ENCODE peak calls at places on chromosome 20, in eight cellular contexts. X is ovary, G is Panc1, S is cardiac muscle cell, Y is tibial artery, C is transverse colon, D is GM23338, E is psoas muscle. U is an unnamed sample. For H3K27me3, the result is how much of the 10 kb centered on the place peaks cover.

GRCh38 chr20:57713505-57713903 is 3.7 kb upstream of the PMEPA1 start:
- DNase-seq in G (no peak), S (no peak), X (no peak), C (no peak), Y (peak), D (no peak), E (peak), U (no peak)

GRCh38 chr20:45419188-45420091 is 3.5 kb downstream of the PIGT start:
- DNase-seq in E (peak), S (peak), Y (peak), G (peak), C (peak), X (no peak), D (no peak), U (no peak)

GRCh38 chr20:61440548-61441055 is 188.5 kb downstream of the CDH4 start:
- DNase-seq in C (no peak), D (no peak), S (no peak), G (no peak), Y (peak), E (no peak), X (no peak), U (no peak)

GRCh38 chr20:21507275-21508229 is 6.3 kb downstream of the NKX2-2 start:
- DNase-seq in D (peak), S (no peak), Y (no peak), G (no peak), E (no peak), X (no peak), C (no peak), U (no peak)

GRCh38 chr20:25745100-25745499 is 48.4 kb upstream of the ZNF337 start:
- DNase-seq in Y (no peak), S (no peak), C (no peak), E (no peak), G (no peak), X (no peak), D (no peak), U (no peak)

GRCh38 chr20:40883097-40883496 is 145.5 kb upstream of the TOP1 start:
- DNase-seq in D (no peak), Y (no peak), X (no peak), G (no peak), E (no peak), C (no peak), S (no peak), U (no peak)

GRCh38 chr20:32278199-32278643 is 770 bp downstream of the KIF3B start:
- DNase-seq in G (no peak), Y (peak), D (no peak), C (no peak), X (no peak), E (no peak), S (peak), U (no peak)

GRCh38 chr20:2101057-2101934 is at the start of gene STK35:
- DNase-seq in S (no peak), X (peak), G (no peak), C (peak), E (peak), D (peak), Y (no peak), U (no peak)

GRCh38 chr20:32456869-32457421 is 98.8 kb downstream of the ASXL1 start:
- DNase-seq in D (peak), Y (no peak), C (no peak), G (no peak), X (peak), E (peak), S (peak), U (peak)

GRCh38 chr20:25033250-25033940 is 24.5 kb downstream of the ACSS1 start:
- DNase-seq in C (no peak), G (no peak), S (no peak), E (peak), Y (no peak), D (no peak), X (no peak), U (no peak)

GRCh38 chr20:53894707-53895384 is 175.5 kb downstream of the BCAS1 start:
- DNase-seq in D (no peak), E (no peak), S (no peak), Y (peak), C (no peak), G (no peak), X (no peak), U (no peak)

GRCh38 chr20:53895385-53895755 is 175.0 kb downstream of the BCAS1 start:
- DNase-seq in X (no peak), G (no peak), S (no peak), D (no peak), E (no peak), C (no peak), Y (no peak), U (no peak)

GRCh38 chr20:53896647-53897046 is 173.7 kb downstream of the BCAS1 start:
- DNase-seq in Y (no peak), E (no peak), C (no peak), D (no peak), X (no peak), G (no peak), S (no peak), U (no peak)

GRCh38 chr20:53897884-53898557 is 172.4 kb downstream of the BCAS1 start:
- DNase-seq in Y (peak), S (no peak), X (no peak), C (no peak), D (no peak), G (no peak), E (no peak), U (no peak)

GRCh38 chr20:53896041-53896440 is 174.4 kb downstream of the BCAS1 start:
- DNase-seq in X (no peak), E (no peak), C (no peak), G (no peak), S (no peak), Y (peak), D (no peak), U (no peak)
- H3K4me3 ChIP-seq in X (no peak), E (no peak), C (no peak), G (no peak), S (no peak), Y (no peak), D (no peak), U (no peak)

GRCh38 chr20:4233520-4233919 is 218.2 kb upstream of the RNF24 start:
- DNase-seq in Y (no peak), G (no peak), X (no peak), E (no peak), C (no peak), D (peak), S (no peak), U (no peak)
- TF ChIP-seq CTCF in Y (no peak), G (no peak), X (no peak), E (no peak), C (no peak), D (peak), S (peak), U (no peak)

DNA sequence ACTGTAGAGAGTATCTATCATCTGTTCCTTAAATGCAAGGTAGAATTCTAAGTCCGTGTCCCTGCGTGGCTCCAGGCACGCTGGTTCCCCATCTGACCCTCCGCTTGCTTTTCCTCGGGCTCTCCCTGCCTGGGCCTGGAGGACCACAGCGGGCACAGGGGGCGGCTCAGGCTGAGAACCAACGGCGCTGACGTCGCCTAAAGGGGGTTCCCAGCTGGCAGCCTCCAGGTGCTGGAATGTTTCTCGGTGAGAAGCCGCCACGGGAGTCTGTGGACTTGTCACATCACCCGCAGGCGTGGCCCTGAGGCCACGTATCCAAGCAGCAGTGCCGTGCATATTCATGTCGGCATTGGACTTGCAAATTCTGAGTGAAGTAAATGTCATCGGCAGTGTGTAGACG is 24.1 kb downstream of the NTSR1 start:
- DNase-seq in S (no peak), X (no peak), D (no peak), E (no peak), Y (no peak), G (no peak), C (peak), U (no peak)
- H3K27me3 ChIP-seq in S (under half), X (under half), D (under half), E (under half), Y (half or more), G (under half), C (under half), U (under half)

DNA sequence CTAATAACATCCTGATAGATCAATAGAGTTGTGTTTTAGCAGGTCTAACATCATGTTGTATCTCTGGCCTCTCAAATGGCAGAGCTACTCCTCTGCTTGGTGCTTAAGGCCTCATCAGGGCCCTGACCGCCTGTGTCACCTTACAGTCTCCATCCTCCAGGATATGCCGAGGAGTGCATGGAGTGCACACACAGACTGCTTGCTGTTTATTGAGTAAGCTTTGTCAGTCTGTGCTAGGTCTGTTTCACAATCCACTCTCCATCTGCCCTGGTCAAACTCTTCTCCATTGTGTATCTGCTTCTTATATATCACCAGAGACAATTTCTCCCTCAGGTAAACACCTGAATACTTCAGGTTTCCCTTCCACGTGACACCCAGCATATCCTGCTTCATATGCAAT is 136.1 kb downstream of the SLC24A3 start:
- DNase-seq in D (no peak), X (no peak), G (no peak), Y (no peak), S (no peak), E (no peak), C (no peak), U (no peak)
- H3K4me3 ChIP-seq in D (no peak), X (no peak), G (no peak), Y (no peak), S (no peak), E (no peak), C (no peak), U (no peak)

GRCh38 chr20:13259921-13260320 is 38.8 kb downstream of the ISM1 start:
- DNase-seq in E (no peak), Y (no peak), G (no peak), D (no peak), S (no peak), X (no peak), C (no peak), U (no peak)

GRCh38 chr20:13262701-13263335 is 41.7 kb downstream of the ISM1 start:
- DNase-seq in G (no peak), C (no peak), S (no peak), E (no peak), X (no peak), D (no peak), Y (no peak), U (no peak)

GRCh38 chr20:13260620-13261279 is 39.7 kb downstream of the ISM1 start:
- DNase-seq in Y (no peak), S (no peak), E (no peak), D (no peak), C (no peak), G (no peak), X (no peak), U (no peak)

GRCh38 chr20:13262302-13262650 is 41.2 kb downstream of the ISM1 start:
- DNase-seq in E (no peak), Y (no peak), X (no peak), G (no peak), C (no peak), D (no peak), S (no peak), U (no peak)

DNA sequence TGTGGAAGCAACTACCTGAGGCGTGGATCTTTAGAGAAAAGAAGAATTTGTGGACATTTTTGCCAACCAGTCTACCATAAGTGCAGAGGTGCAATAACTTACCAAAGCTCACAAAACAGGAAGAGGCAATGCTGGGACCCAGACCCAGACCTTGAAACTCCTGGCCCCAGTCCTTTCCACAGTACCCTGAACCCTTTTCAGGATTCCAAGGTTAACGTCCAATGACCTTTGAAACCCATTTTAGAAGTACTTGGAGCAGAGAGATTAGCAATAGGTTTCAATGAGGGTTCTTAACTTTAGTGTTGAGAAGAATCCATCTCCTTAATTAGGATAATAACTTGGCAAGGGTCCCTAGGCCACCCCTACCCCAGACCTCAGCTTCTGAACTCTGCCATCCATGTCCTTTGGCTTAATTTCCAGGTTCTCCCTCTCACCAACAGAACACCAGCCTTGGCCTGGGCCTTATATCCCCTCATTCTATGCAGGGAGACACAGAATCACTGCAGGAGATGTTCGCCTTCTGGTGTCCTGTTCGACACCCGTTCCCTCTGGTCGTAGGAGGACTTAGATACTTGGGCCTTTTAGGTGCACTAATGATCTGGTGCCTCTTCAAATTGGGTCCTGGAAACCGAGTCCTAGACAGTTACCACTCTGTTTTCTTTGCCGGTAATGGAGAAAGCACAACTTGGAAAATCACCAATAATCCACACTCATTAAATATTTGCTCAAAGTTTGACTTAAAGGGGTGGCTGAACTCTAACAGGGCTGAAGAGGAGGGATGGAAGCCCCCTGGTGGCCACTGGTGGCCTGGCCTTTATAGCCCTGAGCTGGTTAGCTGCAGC is 40.6 kb downstream of the ISM1 start:
- DNase-seq in D (peak), G (peak), X (no peak), E (peak), Y (no peak), S (peak), C (peak), U (no peak)
- TF ChIP-seq CTCF in D (peak), G (peak), X (no peak), E (peak), Y (peak), S (peak), C (peak), U (peak)

GRCh38 chr20:54389872-54390271 is 85.5 kb upstream of the DOK5 start:
- DNase-seq in E (no peak), C (no peak), Y (no peak), X (no peak), D (no peak), S (peak), G (no peak), U (no peak)
- H3K27me3 ChIP-seq in E (under half), C (under half), Y (under half), X (under half), D (under half), S (under half), G (under half), U (under half)

GRCh38 chr20:47318596-47319516 is 37.6 kb downstream of the ZMYND8 start:
- DNase-seq in G (no peak), S (peak), D (peak), Y (peak), C (peak), E (peak), X (peak), U (peak)
- H3K4me3 ChIP-seq in G (peak), S (no peak), D (peak), Y (peak), C (no peak), E (peak), X (no peak), U (peak)

GRCh38 chr20:17938889-17939619 is 29.5 kb downstream of the SNX5 start:
- DNase-seq in E (peak), Y (peak), G (peak), C (peak), X (peak), S (peak), D (peak), U (peak)

GRCh38 chr20:17939622-17940446 is 28.8 kb downstream of the SNX5 start:
- DNase-seq in G (no peak), C (no peak), D (peak), X (no peak), E (no peak), Y (no peak), S (no peak), U (no peak)

GRCh38 chr20:17941826-17942196 is 26.8 kb downstream of the SNX5 start:
- DNase-seq in X (no peak), G (no peak), D (no peak), C (no peak), Y (no peak), E (no peak), S (no peak), U (no peak)

GRCh38 chr20:17941087-17941825 is 27.3 kb downstream of the SNX5 start:
- DNase-seq in C (no peak), G (no peak), Y (no peak), D (no peak), E (no peak), X (no peak), S (no peak), U (no peak)

DNA sequence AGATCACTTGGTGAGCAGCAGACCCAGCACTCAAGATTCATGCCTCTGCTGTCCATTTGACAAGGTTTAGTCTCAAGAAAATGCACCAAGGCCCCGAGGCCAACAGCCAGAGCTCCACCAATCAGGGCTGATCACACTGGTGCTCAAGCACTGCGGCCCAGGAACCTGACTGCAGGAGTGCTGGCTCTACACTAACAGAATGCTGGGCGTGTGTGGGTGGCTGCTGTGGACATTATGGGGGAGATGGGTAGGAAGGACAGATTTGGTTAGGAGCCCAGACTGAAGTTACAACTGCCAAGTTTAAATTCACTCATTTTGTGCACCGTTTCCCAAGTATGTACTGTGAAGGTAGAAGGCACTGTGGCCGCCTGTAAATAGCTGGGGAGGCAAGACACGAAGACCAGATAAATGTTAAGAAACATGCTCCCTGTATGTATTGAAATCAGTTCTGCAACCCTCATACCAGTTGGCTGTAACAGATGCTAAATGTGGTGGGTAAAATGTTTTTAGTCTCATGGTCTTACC is 28.1 kb downstream of the SNX5 start:
- DNase-seq in D (peak), X (no peak), E (no peak), G (no peak), C (no peak), S (peak), Y (no peak), U (peak)
- TF ChIP-seq CTCF in D (no peak), X (no peak), E (no peak), G (no peak), C (no peak), S (no peak), Y (no peak), U (no peak)

U was measured in dorsolateral prefrontal cortex.